ENCODE peak calls at places on chromosome 15, in seven cellular contexts. E is AG04450, X is neuronal stem cell, P is pancreas, H is right cardiac atrium, T is astrocyte, L is esophagus squamous epithelium. O is an unnamed sample.

GRCh38 chr15:48021336-48022086 is 99.3 kb upstream of the SLC24A5 start:
- DNase-seq in E (no peak), X (no peak), P (no peak), H (no peak), T (peak; percentile 25), L (no peak), O (no peak)

GRCh38 chr15:34879112-34879511 is 83.8 kb upstream of the ACTC1 start:
- DNase-seq in E (no peak), X (no peak), P (no peak), H (no peak), T (no peak), L (no peak), O (no peak)

GRCh38 chr15:71079208-71080044 is 35.8 kb upstream of the THSD4 start:
- DNase-seq in E (no peak), X (no peak), P (peak; percentile 37), H (peak; percentile 75), T (peak; percentile 92), L (no peak), O (peak; percentile 79)

GRCh38 chr15:41746802-41747201 is 27.5 kb upstream of the MAPKBP1 start:
- DNase-seq in E (no peak), X (no peak), P (no peak), H (no peak), T (peak; percentile 8), L (no peak), O (no peak)

GRCh38 chr15:64132217-64132616 is 19.3 kb upstream of the SNX22 start:
- DNase-seq in E (no peak), X (no peak), P (no peak), H (no peak), T (no peak), L (no peak), O (no peak)

GRCh38 chr15:66996099-66996498 is 69.3 kb upstream of the SMAD3 start:
- DNase-seq in E (no peak), X (no peak), P (no peak), H (no peak), T (peak; percentile 31), L (no peak), O (no peak)

GRCh38 chr15:65409284-65409631 is 13.5 kb downstream of the IGDCC4 start:
- DNase-seq in E (peak; percentile 93), X (no peak), P (no peak), H (no peak), T (peak; percentile 100), L (no peak), O (peak; percentile 89)

GRCh38 chr15:78761891-78762385 is 49.3 kb downstream of the ADAMTS7 start:
- DNase-seq in E (no peak), X (no peak), P (no peak), H (peak; percentile 52), T (no peak), L (no peak), O (no peak)

GRCh38 chr15:84747423-84748273 is 744 bp upstream of the ZNF592 start:
- DNase-seq in E (no peak), X (peak; percentile 62), P (peak; percentile 78), H (peak; percentile 93), T (peak; percentile 54), L (peak; percentile 39), O (no peak)

GRCh38 chr15:100801256-100801900 is 78.3 kb upstream of the ALDH1A3 start:
- DNase-seq in E (no peak), X (no peak), P (no peak), H (no peak), T (no peak), L (no peak), O (no peak)

GRCh38 chr15:95086543-95087252 is 855.3 kb downstream of the MCTP2 start:
- DNase-seq in E (peak; percentile 46), X (no peak), P (no peak), H (no peak), T (peak; percentile 73), L (no peak), O (peak; percentile 37)

GRCh38 chr15:68010366-68010765 is 43.7 kb upstream of the PIAS1 start:
- DNase-seq in E (no peak), X (no peak), P (no peak), H (no peak), T (no peak), L (no peak), O (no peak)

GRCh38 chr15:99305761-99306505 is 54.7 kb downstream of the LRRC28 start:
- DNase-seq in E (peak; percentile 78), X (peak; percentile 17), P (peak; percentile 31), H (peak; percentile 85), T (peak; percentile 84), L (no peak), O (no peak)

GRCh38 chr15:79962178-79962577 is 8.8 kb downstream of the BCL2A1 start:
- DNase-seq in E (no peak), X (no peak), P (no peak), H (no peak), T (no peak), L (no peak), O (no peak)

GRCh38 chr15:80695099-80695910 is at the start of gene ABHD17C:
- DNase-seq in E (no peak), X (peak; percentile 45), P (peak; percentile 72), H (peak; percentile 88), T (peak; percentile 59), L (no peak), O (no peak)

GRCh38 chr15:61530769-61531168 is 301.7 kb upstream of the RORA start:
- DNase-seq in E (no peak), X (no peak), P (no peak), H (no peak), T (no peak), L (no peak), O (no peak)

GRCh38 chr15:99682455-99682854 is 50.8 kb downstream of the LYSMD4 start:
- DNase-seq in E (peak; percentile 69), X (no peak), P (no peak), H (no peak), T (peak; percentile 90), L (no peak), O (peak; percentile 63)

GRCh38 chr15:28123408-28124023 is 24.4 kb upstream of the OCA2 start:
- DNase-seq in E (peak; percentile 33), X (peak; percentile 62), P (peak; percentile 87), H (peak; percentile 85), T (peak; percentile 52), L (no peak), O (no peak)

GRCh38 chr15:74988007-74988800 is 7.2 kb upstream of the SCAMP5 start:
- DNase-seq in E (no peak), X (no peak), P (peak; percentile 51), H (no peak), T (no peak), L (no peak), O (no peak)

GRCh38 chr15:23877502-23878412 is 190.7 kb upstream of the NDN start:
- DNase-seq in E (no peak), X (peak; percentile 65), P (peak; percentile 81), H (peak; percentile 56), T (no peak), L (no peak), O (no peak)

GRCh38 chr15:88491158-88491557 is 23.6 kb downstream of the MRPS11 start:
- DNase-seq in E (no peak), X (no peak), P (no peak), H (no peak), T (no peak), L (no peak), O (no peak)

GRCh38 chr15:83200589-83200988 is 7.0 kb downstream of the HDGFL3 start:
- DNase-seq in E (no peak), X (no peak), P (no peak), H (no peak), T (peak; percentile 48), L (no peak), O (no peak)

GRCh38 chr15:74302821-74303359 is 64.6 kb downstream of the CYP11A1 start:
- DNase-seq in E (no peak), X (no peak), P (peak; percentile 31), H (peak; percentile 65), T (no peak), L (no peak), O (no peak)

GRCh38 chr15:87779746-87780145 is 476.8 kb downstream of the NTRK3 start:
- DNase-seq in E (no peak), X (no peak), P (no peak), H (no peak), T (no peak), L (no peak), O (no peak)

GRCh38 chr15:38531509-38531908 is 33.1 kb downstream of the RASGRP1 start:
- DNase-seq in E (no peak), X (no peak), P (no peak), H (no peak), T (peak; percentile 73), L (no peak), O (no peak)

GRCh38 chr15:99239545-99240198 is 9.7 kb downstream of the TTC23 start:
- DNase-seq in E (no peak), X (no peak), P (no peak), H (no peak), T (peak; percentile 13), L (no peak), O (no peak)

GRCh38 chr15:93899817-93900216 is 331.5 kb upstream of the MCTP2 start:
- DNase-seq in E (no peak), X (no peak), P (no peak), H (no peak), T (no peak), L (no peak), O (no peak)

GRCh38 chr15:97759363-97759762 is 201.1 kb upstream of the ARRDC4 start:
- DNase-seq in E (no peak), X (no peak), P (no peak), H (no peak), T (peak; percentile 82), L (no peak), O (no peak)

GRCh38 chr15:42364529-42364928 is 5.2 kb downstream of the CAPN3 start:
- DNase-seq in E (no peak), X (no peak), P (no peak), H (peak; percentile 75), T (no peak), L (no peak), O (no peak)

GRCh38 chr15:47586653-47587224 is 130.6 kb upstream of the SEMA6D start:
- DNase-seq in E (no peak), X (no peak), P (no peak), H (peak; percentile 61), T (no peak), L (no peak), O (no peak)

GRCh38 chr15:96354731-96355560 is 24.4 kb downstream of the NR2F2 start:
- DNase-seq in E (no peak), X (no peak), P (no peak), H (peak; percentile 53), T (peak; percentile 88), L (no peak), O (no peak)
- H3K27me3 ChIP-seq in E (no peaks in the 10 kb centered on the region), X (peaks cover 30% of the 10 kb centered on the region), P (peaks cover 6% of the 10 kb centered on the region), H (no peaks in the 10 kb centered on the region), T (no peaks in the 10 kb centered on the region), L (peaks cover 99% of the 10 kb centered on the region), O (no peaks in the 10 kb centered on the region)

GRCh38 chr15:90013503-90013937 is 12.4 kb downstream of the ZNF710 start:
- DNase-seq in E (no peak), X (no peak), P (peak; percentile 2), H (no peak), T (no peak), L (no peak), O (no peak)
- H3K4me3 ChIP-seq in E (no peak overlapping the region), X (no peak overlapping the region), P (no peak overlapping the region), H (no peak overlapping the region), T (no peak overlapping the region), L (no peak overlapping the region), O (no peak overlapping the region)

GRCh38 chr15:39922450-39923092 is 2.5 kb upstream of the GPR176 start:
- DNase-seq in E (no peak), X (no peak), P (no peak), H (no peak), T (no peak), L (no peak), O (no peak)
- H3K27me3 ChIP-seq in E (no peaks in the 10 kb centered on the region), X (peaks cover 70% of the 10 kb centered on the region), P (no peaks in the 10 kb centered on the region), H (no peaks in the 10 kb centered on the region), T (no peaks in the 10 kb centered on the region), L (peaks cover 32% of the 10 kb centered on the region), O (no peaks in the 10 kb centered on the region)

GRCh38 chr15:29570931-29571727 is 251.1 kb downstream of the TJP1 start:
- DNase-seq in E (no peak), X (peak; percentile 59), P (peak; percentile 66), H (peak; percentile 59), T (peak; percentile 12), L (no peak), O (no peak)
- H3K4me3 ChIP-seq in E (peak overlapping the region; percentile 4), X (peak overlapping the region; percentile 78), P (peak overlapping the region; percentile 35), H (peak overlapping the region; percentile 64), T (peak overlapping the region; percentile 28), L (peak overlapping the region; percentile 46), O (no peak overlapping the region)

O was measured in BJ.